ENCODE peak calls at places on chromosomes 1 and 21, in seven cellular contexts. Q, X, T, L, W, E and M are unnamed samples.

GRCh38 chr1:203219934-203220333 is 9.5 kb downstream of the CHIT1 start:
- DNase-seq in Q (no peak), X (no peak), T (no peak), L (no peak), W (no peak), E (no peak), M (no peak)

GRCh38 chr1:14778882-14779594 is 180.6 kb downstream of the KAZN start:
- DNase-seq in Q (no peak), X (no peak), T (no peak), L (no peak), W (peak), E (peak), M (no peak)

GRCh38 chr1:230797376-230798186 is 50.4 kb downstream of the CAPN9 start:
- DNase-seq in Q (peak), X (peak), T (peak), L (peak), W (no peak), E (peak), M (peak)

GRCh38 chr1:154493276-154493675 is 8.7 kb upstream of the TDRD10 start:
- DNase-seq in Q (no peak), X (no peak), T (no peak), L (no peak), W (peak), E (no peak), M (no peak)

GRCh38 chr1:235648407-235648907 is 1.1 kb downstream of the GNG4 start:
- DNase-seq in Q (no peak), X (no peak), T (no peak), L (no peak), W (no peak), E (peak), M (peak)

GRCh38 chr1:8017495-8018310 is 8.4 kb downstream of the ERRFI1 start:
- DNase-seq in Q (no peak), X (peak), T (no peak), L (no peak), W (no peak), E (no peak), M (no peak)

GRCh38 chr1:219784660-219785391 is 143.5 kb downstream of the SLC30A10 start:
- DNase-seq in Q (no peak), X (no peak), T (no peak), L (no peak), W (no peak), E (no peak), M (no peak)

GRCh38 chr21:45532826-45533730 is 9.2 kb downstream of the SLC19A1 start:
- DNase-seq in Q (peak), X (no peak), T (no peak), L (no peak), W (no peak), E (peak), M (no peak)

GRCh38 chr1:173409613-173410012 is 67.5 kb upstream of the PRDX6 start:
- DNase-seq in Q (no peak), X (peak), T (no peak), L (no peak), W (no peak), E (no peak), M (no peak)

GRCh38 chr1:193060938-193061337 is 1.5 kb downstream of the RO60 start:
- DNase-seq in Q (no peak), X (no peak), T (no peak), L (no peak), W (no peak), E (peak), M (no peak)

GRCh38 chr1:203282720-203283542 is 22.4 kb upstream of the BTG2 start:
- DNase-seq in Q (no peak), X (no peak), T (peak), L (no peak), W (no peak), E (peak), M (peak)

GRCh38 chr1:8040586-8040985 is 14.5 kb upstream of the ERRFI1 start:
- DNase-seq in Q (no peak), X (peak), T (peak), L (no peak), W (no peak), E (peak), M (peak)

GRCh38 chr1:109425902-109426277 is 358 bp downstream of the PSMA5 start:
- DNase-seq in Q (no peak), X (no peak), T (no peak), L (no peak), W (peak), E (peak), M (no peak)

GRCh38 chr1:220962031-220962751 is 82.9 kb downstream of the HLX start:
- DNase-seq in Q (no peak), X (peak), T (peak), L (no peak), W (no peak), E (no peak), M (no peak)

GRCh38 chr1:243642936-243643335 is 207.1 kb downstream of the AKT3 start:
- DNase-seq in Q (no peak), X (no peak), T (peak), L (no peak), W (no peak), E (no peak), M (no peak)

GRCh38 chr1:89613928-89614327 is 19.0 kb upstream of the LRRC8C start:
- DNase-seq in Q (no peak), X (no peak), T (no peak), L (no peak), W (no peak), E (no peak), M (no peak)